ENCODE peak calls at places on chromosomes 11 and 22, in five cellular contexts. One of them, this sample, is unnamed.

GRCh38 chr22:36328635-36329216 is 59.0 kb downstream of the MYH9 start:
- DNase-seq in RPMI8226: no peak
- DNase-seq in T-cell: peak
- DNase-seq in ELR: peak
- DNase-seq in activated CD4-positive, alpha-beta T cell treated with anti-CD3 and anti-CD28 coated beads, Interleukin-2, amount 10 ng/mL, durations not matched to agents 7 days and 5 days: no peak
- DNase-seq in this sample: peak

GRCh38 chr11:134045799-134046635 is 22.9 kb upstream of the JAM3 start:
- DNase-seq in RPMI8226: peak
- DNase-seq in T-cell: peak
- DNase-seq in ELR: peak
- DNase-seq in activated CD4-positive, alpha-beta T cell treated with anti-CD3 and anti-CD28 coated beads, Interleukin-2, amount 10 ng/mL, durations not matched to agents 7 days and 5 days: peak
- DNase-seq in this sample: no peak

GRCh38 chr11:215581-216037 is 8.1 kb downstream of the RIC8A start:
- DNase-seq in RPMI8226: no peak
- DNase-seq in T-cell: no peak
- DNase-seq in ELR: peak
- DNase-seq in activated CD4-positive, alpha-beta T cell treated with anti-CD3 and anti-CD28 coated beads, Interleukin-2, amount 10 ng/mL, durations not matched to agents 7 days and 5 days: no peak
- DNase-seq in this sample: peak

GRCh38 chr11:123187670-123188507 is 7.2 kb downstream of the CLMP start:
- DNase-seq in RPMI8226: no peak
- DNase-seq in T-cell: no peak
- DNase-seq in ELR: peak
- DNase-seq in activated CD4-positive, alpha-beta T cell treated with anti-CD3 and anti-CD28 coated beads, Interleukin-2, amount 10 ng/mL, durations not matched to agents 7 days and 5 days: no peak
- DNase-seq in this sample: peak

GRCh38 chr22:27686534-27686933 is 115.0 kb downstream of the MN1 start:
- DNase-seq in RPMI8226: peak
- DNase-seq in T-cell: no peak
- DNase-seq in ELR: peak
- DNase-seq in activated CD4-positive, alpha-beta T cell treated with anti-CD3 and anti-CD28 coated beads, Interleukin-2, amount 10 ng/mL, durations not matched to agents 7 days and 5 days: no peak
- DNase-seq in this sample: peak

GRCh38 chr11:113862430-113862829 is 12.9 kb downstream of the USP28 start:
- DNase-seq in RPMI8226: no peak
- DNase-seq in T-cell: no peak
- DNase-seq in ELR: peak
- DNase-seq in activated CD4-positive, alpha-beta T cell treated with anti-CD3 and anti-CD28 coated beads, Interleukin-2, amount 10 ng/mL, durations not matched to agents 7 days and 5 days: peak
- DNase-seq in this sample: peak

GRCh38 chr22:43185860-43186261 is 1.1 kb downstream of the TTLL12 start:
- DNase-seq in RPMI8226: peak
- DNase-seq in T-cell: no peak
- DNase-seq in ELR: peak
- DNase-seq in activated CD4-positive, alpha-beta T cell treated with anti-CD3 and anti-CD28 coated beads, Interleukin-2, amount 10 ng/mL, durations not matched to agents 7 days and 5 days: no peak
- DNase-seq in this sample: peak

GRCh38 chr11:110474578-110474977 is 44.8 kb downstream of the FDX1 start:
- DNase-seq in RPMI8226: no peak
- DNase-seq in T-cell: no peak
- DNase-seq in ELR: no peak
- DNase-seq in activated CD4-positive, alpha-beta T cell treated with anti-CD3 and anti-CD28 coated beads, Interleukin-2, amount 10 ng/mL, durations not matched to agents 7 days and 5 days: no peak
- DNase-seq in this sample: no peak

This sample was measured in kidney tubule cell.